ENCODE peak calls at places on chromosomes 6 and 20, in six cellular contexts. I is effector CD8-positive, alpha-beta T cell; F is activated CD8-positive, alpha-beta memory T cell treated with anti-CD3 and anti-CD28 coated beads for 48 hours; S is posterior vena cava; Q is nephron progenitor cell; Y is A673. J is an unnamed sample.

GRCh38 chr6:168183613-168183970 is 104.6 kb upstream of the FRMD1 start:
- DNase-seq in F (no peak), Y (no peak), Q (no peak), I (no peak), S (no peak), J (no peak)

GRCh38 chr6:1724616-1725015 is 114.9 kb downstream of the FOXC1 start:
- DNase-seq in I (no peak), Q (no peak), F (no peak), Y (no peak), S (peak), J (no peak)

GRCh38 chr6:106512958-106513480 is 116.3 kb downstream of the RTN4IP1 start:
- DNase-seq in I (no peak), Q (no peak), Y (no peak), F (no peak), S (no peak), J (no peak)

GRCh38 chr20:3560578-3560977 is 89.8 kb downstream of the ATRN start:
- DNase-seq in F (no peak), S (no peak), Q (no peak), I (no peak), Y (no peak), J (no peak)

GRCh38 chr6:25404693-25405169 is 125.6 kb downstream of the CARMIL1 start:
- DNase-seq in Y (no peak), Q (no peak), I (peak), S (no peak), F (peak), J (no peak)

GRCh38 chr6:159117031-159117430 is 52.2 kb upstream of the FNDC1 start:
- DNase-seq in Y (no peak), I (no peak), F (no peak), Q (no peak), S (no peak), J (no peak)

GRCh38 chr20:61815678-61816077 is 250.0 kb downstream of the TAF4 start:
- DNase-seq in F (no peak), Y (no peak), S (no peak), Q (no peak), I (no peak), J (no peak)

GRCh38 chr20:45098096-45098773 is 2.7 kb downstream of the KCNS1 start:
- DNase-seq in F (no peak), Q (peak), I (no peak), Y (peak), S (no peak), J (peak)

GRCh38 chr20:17650816-17651760 is 31.0 kb downstream of the RRBP1 start:
- DNase-seq in I (no peak), S (no peak), Y (no peak), F (no peak), Q (no peak), J (no peak)

GRCh38 chr20:7926767-7927166 is 13.5 kb downstream of the HAO1 start:
- DNase-seq in Q (no peak), S (no peak), Y (peak), F (no peak), I (no peak), J (no peak)

GRCh38 chr20:63821824-63822223 is 9.2 kb downstream of the ZBTB46 start:
- DNase-seq in Q (no peak), S (no peak), Y (no peak), I (no peak), F (no peak), J (no peak)

GRCh38 chr6:108365488-108365887 is 70.6 kb downstream of the AFG1L start:
- DNase-seq in Q (no peak), I (no peak), Y (no peak), S (no peak), F (no peak), J (no peak)

GRCh38 chr6:155985660-155986138 is 530.1 kb upstream of the NOX3 start:
- DNase-seq in S (no peak), I (no peak), Q (no peak), F (no peak), Y (peak), J (no peak)

GRCh38 chr6:89145461-89145961 is 344 bp upstream of the PM20D2 start:
- DNase-seq in I (no peak), S (no peak), F (no peak), Y (peak), Q (no peak), J (no peak)